ENCODE peak calls at places on chromosome 11, in four cellular contexts. J is M059J, A is HuH-7.5, O is GM06990. L is an unnamed sample.

GRCh38 chr11:71232364-71232763 is 20.0 kb downstream of the SHANK2 start:
- DNase-seq in O (no peak), A (no peak), J (no peak), L (no peak)

GRCh38 chr11:63770763-63771162 is 2.2 kb upstream of the ZFTA start:
- DNase-seq in O (no peak), J (no peak), A (no peak), L (no peak)

GRCh38 chr11:95339554-95339953 is 108.6 kb upstream of the SESN3 start:
- DNase-seq in O (peak; percentile 55), J (no peak), A (no peak), L (peak; percentile 52)

GRCh38 chr11:127376316-127376715 is 375.7 kb upstream of the KIRREL3 start:
- DNase-seq in A (no peak), O (no peak), J (no peak), L (no peak)

GRCh38 chr11:44776840-44777536 is 50.2 kb downstream of the TSPAN18 start:
- DNase-seq in A (no peak), J (no peak), O (no peak), L (no peak)

GRCh38 chr11:73288873-73289707 is 17.0 kb downstream of the P2RY6 start:
- DNase-seq in J (peak; percentile 98), A (peak; percentile 82), O (peak; percentile 78), L (peak; percentile 84)

GRCh38 chr11:26228778-26229177 is 103.2 kb upstream of the ANO3 start:
- DNase-seq in A (no peak), J (no peak), O (no peak), L (no peak)

GRCh38 chr11:6604081-6604626 is 580 bp downstream of the ILK start:
- DNase-seq in J (peak; percentile 75), A (peak; percentile 62), O (peak; percentile 47), L (peak; percentile 81)

GRCh38 chr11:129790131-129790530 is 25.5 kb upstream of the TMEM45B start:
- DNase-seq in A (no peak), O (no peak), J (no peak), L (no peak)

GRCh38 chr11:132095230-132096165 is 725.1 kb downstream of the NTM start:
- DNase-seq in A (no peak), O (no peak), J (no peak), L (no peak)

GRCh38 chr11:57167125-57167839 is 14.5 kb upstream of the LRRC55 start:
- DNase-seq in A (no peak), J (no peak), O (no peak), L (no peak)

GRCh38 chr11:117514256-117514655 is 186.6 kb downstream of the CEP164 start:
- DNase-seq in A (no peak), J (no peak), O (no peak), L (no peak)

GRCh38 chr11:125170001-125170405 is 5.5 kb downstream of the PKNOX2 start:
- DNase-seq in O (no peak), J (no peak), A (no peak), L (no peak)

GRCh38 chr11:85694385-85694980 is 8.5 kb upstream of the CCDC89 start:
- DNase-seq in A (no peak), J (peak; percentile 54), O (peak; percentile 9), L (peak; percentile 24)

GRCh38 chr11:128029219-128029722 is 558.1 kb downstream of the ETS1 start:
- DNase-seq in O (no peak), A (no peak), J (peak; percentile 80), L (no peak)

GRCh38 chr11:124612567-124613245 is 1.5 kb downstream of the PANX3 start:
- DNase-seq in J (no peak), O (no peak), A (no peak), L (no peak)

GRCh38 chr11:123060265-123061000 is 1.5 kb downstream of the HSPA8 start:
- DNase-seq in A (no peak), O (no peak), J (no peak), L (no peak)

GRCh38 chr11:131275580-131275979 is 94.8 kb upstream of the NTM start:
- DNase-seq in A (no peak), O (no peak), J (no peak), L (no peak)

GRCh38 chr11:1116666-1117390 is 40.9 kb upstream of the MUC5AC start:
- DNase-seq in J (no peak), A (no peak), O (no peak), L (no peak)

GRCh38 chr11:30333405-30333804 is 10.5 kb downstream of the ARL14EP start:
- DNase-seq in O (no peak), A (no peak), J (peak; percentile 16), L (no peak)

GRCh38 chr11:45071232-45071631 is 75.2 kb upstream of the PRDM11 start:
- DNase-seq in J (no peak), A (no peak), O (no peak), L (no peak)

GRCh38 chr11:83349371-83349770 is 63.2 kb upstream of the CCDC90B start:
- DNase-seq in A (no peak), J (no peak), O (no peak), L (no peak)

GRCh38 chr11:35529971-35530495 is 4.6 kb upstream of the PAMR1 start:
- DNase-seq in O (no peak), J (peak; percentile 95), A (no peak), L (no peak)

GRCh38 chr11:65643971-65644370 is 6.1 kb downstream of the SIPA1 start:
- DNase-seq in J (peak; percentile 27), O (no peak), A (no peak), L (no peak)

GRCh38 chr11:108571001-108571400 is 22.6 kb downstream of the EXPH5 start:
- DNase-seq in O (no peak), A (no peak), J (peak; percentile 67), L (no peak)

L was measured in GM13977.